ENCODE peak calls at places on chromosomes 2 and 18, in eight cellular contexts. T is upper lobe of right lung; E is right cardiac atrium; A is mesendoderm; B is HepG2; N is ovary; M is breast epithelium; S is CD8-positive, alpha-beta memory T cell. Q is an unnamed sample.

GRCh38 chr2:191899442-191899841 is 52.6 kb upstream of the CAVIN2 start:
- DNase-seq in N (no peak), B (no peak), M (no peak), A (no peak), S (no peak), E (no peak), T (no peak), Q (no peak)

GRCh38 chr2:17422066-17422465 is 96.2 kb downstream of the RAD51AP2 start:
- DNase-seq in N (no peak), T (no peak), B (no peak), S (no peak), E (no peak), M (no peak), A (no peak), Q (no peak)

GRCh38 chr2:38945372-38945771 is 55.7 kb downstream of the ARHGEF33 start:
- DNase-seq in N (peak; percentile 47), E (no peak), S (no peak), A (no peak), M (no peak), T (no peak), B (no peak), Q (no peak)

GRCh38 chr2:62577994-62578836 is 72.2 kb upstream of the TMEM17 start:
- DNase-seq in E (no peak), M (peak; percentile 23), T (no peak), A (no peak), S (no peak), B (peak; percentile 96), N (no peak), Q (no peak)

GRCh38 chr2:51953931-51954330 is 922.0 kb upstream of the NRXN1 start:
- DNase-seq in M (no peak), T (no peak), B (no peak), N (no peak), A (no peak), E (no peak), S (no peak), Q (no peak)

GRCh38 chr18:28512357-28512756 is 335.4 kb upstream of the CDH2 start:
- DNase-seq in N (no peak), M (no peak), B (no peak), E (no peak), A (no peak), T (no peak), S (no peak), Q (no peak)

GRCh38 chr2:227506456-227506855 is 34.5 kb downstream of the AGFG1 start:
- DNase-seq in S (no peak), B (no peak), N (no peak), T (no peak), A (no peak), E (no peak), M (no peak), Q (no peak)

GRCh38 chr2:159204381-159204780 is 82.1 kb downstream of the WDSUB1 start:
- DNase-seq in A (no peak), T (no peak), B (no peak), M (no peak), S (no peak), N (no peak), E (no peak), Q (no peak)

GRCh38 chr18:12159446-12159845 is 65.8 kb downstream of the ANKRD62 start:
- DNase-seq in A (no peak), N (no peak), B (peak; percentile 18), T (no peak), S (no peak), E (no peak), M (no peak), Q (no peak)

GRCh38 chr18:79982736-79983135 is 5.6 kb downstream of the TXNL4A start:
- DNase-seq in M (peak; percentile 27), T (no peak), E (no peak), S (no peak), A (peak; percentile 51), B (no peak), N (no peak), Q (no peak)

GRCh38 chr18:38759457-38759856 is 1193.9 kb upstream of the CELF4 start:
- DNase-seq in S (no peak), N (no peak), M (no peak), A (no peak), B (no peak), T (no peak), E (no peak), Q (no peak)

GRCh38 chr18:73384246-73384645 is 516.5 kb upstream of the NETO1 start:
- DNase-seq in N (no peak), A (no peak), B (no peak), M (no peak), T (no peak), S (no peak), E (no peak), Q (no peak)
- H3K4me3 ChIP-seq in N (no peak overlapping the region), A (no peak overlapping the region), B (no peak overlapping the region), M (no peak overlapping the region), T (no peak overlapping the region), S (no peak overlapping the region), E (no peak overlapping the region), Q (no peak overlapping the region)

DNA sequence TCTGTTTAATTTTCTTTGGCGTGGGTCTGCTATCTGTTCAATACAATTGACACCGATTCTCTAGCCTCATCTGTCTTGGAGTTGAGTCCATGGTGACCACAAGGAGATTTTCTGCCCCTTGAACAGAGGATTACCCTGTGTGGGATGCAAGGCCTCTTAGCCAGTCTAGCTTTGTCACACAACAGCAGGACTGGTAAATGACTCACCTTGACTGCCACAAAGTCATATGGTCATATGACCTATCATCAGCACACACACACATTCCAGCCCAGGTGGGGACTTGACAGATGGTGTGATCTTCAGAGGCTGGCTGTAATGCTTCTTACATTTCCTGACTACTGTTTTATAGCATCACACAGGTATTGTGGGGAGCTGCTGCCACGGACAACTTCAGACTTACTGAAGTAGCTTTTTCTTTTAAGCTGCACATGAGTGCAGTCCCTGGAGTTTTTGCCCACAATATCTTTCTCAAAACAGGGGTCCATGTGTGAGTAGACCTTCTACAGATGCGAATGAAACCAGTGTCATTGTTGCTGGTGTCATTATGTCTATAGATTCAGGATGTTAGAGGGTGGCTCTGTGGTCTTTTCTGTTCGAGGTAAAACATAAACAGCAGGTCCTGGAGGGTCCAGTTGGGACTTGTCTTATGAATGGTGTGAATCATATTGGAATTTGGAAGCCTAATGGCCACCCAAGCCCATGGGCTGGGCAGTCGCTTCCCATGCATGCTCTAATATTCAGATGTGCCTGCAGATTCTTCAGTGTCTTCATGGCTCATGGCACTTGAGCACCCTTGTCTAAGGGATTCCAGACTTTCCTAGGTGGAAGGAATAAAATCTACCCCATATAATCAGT is 18.6 kb upstream of the ACOXL start:
- DNase-seq in B (peak; percentile 22), M (no peak), N (no peak), E (no peak), T (no peak), S (no peak), A (peak; percentile 48), Q (no peak)
- H3K27me3 ChIP-seq in B (peaks cover 26% of the 10 kb centered on the region), M (no peaks in the 10 kb centered on the region), N (no peaks in the 10 kb centered on the region), E (no peaks in the 10 kb centered on the region), T (peaks cover 3% of the 10 kb centered on the region), S (no peaks in the 10 kb centered on the region), A (no peaks in the 10 kb centered on the region), Q (peaks cover 20% of the 10 kb centered on the region)

GRCh38 chr2:96859338-96859649 is 1.5 kb upstream of the ANKRD39 start:
- DNase-seq in M (no peak), T (no peak), E (peak; percentile 90), B (no peak), A (no peak), S (no peak), N (peak; percentile 68), Q (peak; percentile 84)
- H3K4me3 ChIP-seq in M (peak overlapping the region; percentile 94), T (no peak overlapping the region), E (no peak overlapping the region), B (no peak overlapping the region), A (no peak overlapping the region), S (no peak overlapping the region), N (no peak overlapping the region), Q (peak overlapping the region; percentile 77)

GRCh38 chr18:13287372-13287771 is 68.8 kb downstream of the LDLRAD4 start:
- DNase-seq in E (no peak), M (no peak), T (peak; percentile 9), A (no peak), S (no peak), B (no peak), N (no peak), Q (no peak)
- H3K27me3 ChIP-seq in E (no peaks in the 10 kb centered on the region), M (no peaks in the 10 kb centered on the region), T (no peaks in the 10 kb centered on the region), A (no peaks in the 10 kb centered on the region), S (no peaks in the 10 kb centered on the region), B (no peaks in the 10 kb centered on the region), N (no peaks in the 10 kb centered on the region), Q (no peaks in the 10 kb centered on the region)

DNA sequence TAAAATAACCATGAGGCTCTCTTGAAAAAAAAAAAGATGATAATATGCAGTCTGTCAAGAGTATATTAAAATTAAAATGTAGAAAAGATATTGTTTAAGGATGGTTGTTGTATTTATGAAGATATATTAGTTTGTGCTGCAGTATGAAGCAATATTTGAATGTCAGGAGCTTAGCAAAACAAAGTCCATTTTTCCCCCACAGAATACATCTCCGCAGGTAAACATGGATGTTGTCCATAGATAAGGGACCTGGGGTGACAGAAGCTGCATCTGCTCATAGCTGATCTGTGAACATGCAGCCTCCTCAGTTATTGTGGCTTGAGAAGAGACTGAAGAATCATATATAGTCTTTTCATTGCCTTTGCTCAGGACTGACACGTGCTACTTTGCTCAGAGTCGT is 366.1 kb upstream of the MMADHC start:
- DNase-seq in B (peak; percentile 16), N (no peak), A (no peak), M (no peak), E (no peak), T (no peak), S (no peak), Q (no peak)
- H3K4me3 ChIP-seq in B (no peak overlapping the region), N (no peak overlapping the region), A (no peak overlapping the region), M (no peak overlapping the region), E (no peak overlapping the region), T (no peak overlapping the region), S (no peak overlapping the region), Q (no peak overlapping the region)

DNA sequence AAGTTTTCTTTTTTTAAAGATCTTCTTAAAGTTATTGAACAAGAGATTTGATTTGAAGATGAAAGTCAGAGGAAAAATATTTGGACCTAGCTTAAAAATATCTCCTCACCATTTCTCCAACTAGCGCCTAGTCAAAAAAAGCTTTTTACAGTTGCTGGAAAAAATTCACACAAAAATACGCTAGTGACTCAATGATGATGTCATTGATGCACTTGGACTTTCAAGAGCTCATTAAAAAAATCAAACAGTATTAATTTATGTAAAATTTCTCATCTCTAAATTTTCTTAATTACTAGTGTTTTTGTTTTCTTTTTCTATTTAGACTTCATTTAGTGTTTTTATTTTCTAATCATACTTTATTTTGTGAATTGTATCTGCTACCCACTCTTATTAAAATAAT is 41.8 kb downstream of the CIB4 start:
- DNase-seq in M (no peak), T (no peak), A (no peak), S (no peak), B (no peak), N (no peak), E (no peak), Q (no peak)
- H3K27me3 ChIP-seq in M (no peaks in the 10 kb centered on the region), T (peaks cover 13% of the 10 kb centered on the region), A (no peaks in the 10 kb centered on the region), S (peaks cover 3% of the 10 kb centered on the region), B (peaks cover 25% of the 10 kb centered on the region), N (no peaks in the 10 kb centered on the region), E (no peaks in the 10 kb centered on the region), Q (peaks cover 69% of the 10 kb centered on the region)

GRCh38 chr2:28949617-28950305 is 31.3 kb upstream of the TOGARAM2 start:
- DNase-seq in S (no peak), A (peak; percentile 63), E (no peak), N (no peak), T (no peak), B (peak; percentile 29), M (no peak), Q (no peak)
- H3K4me3 ChIP-seq in S (no peak overlapping the region), A (no peak overlapping the region), E (no peak overlapping the region), N (no peak overlapping the region), T (no peak overlapping the region), B (no peak overlapping the region), M (no peak overlapping the region), Q (no peak overlapping the region)

GRCh38 chr2:195810340-195811098 is 153.5 kb downstream of the SLC39A10 start:
- DNase-seq in E (no peak), T (no peak), M (no peak), N (no peak), A (no peak), B (no peak), S (no peak), Q (no peak)
- H3K27me3 ChIP-seq in E (no peaks in the 10 kb centered on the region), T (no peaks in the 10 kb centered on the region), M (no peaks in the 10 kb centered on the region), N (no peaks in the 10 kb centered on the region), A (no peaks in the 10 kb centered on the region), B (no peaks in the 10 kb centered on the region), S (no peaks in the 10 kb centered on the region), Q (no peaks in the 10 kb centered on the region)

Q was measured in heart right ventricle.